ENCODE peak calls at places on chromosomes 1 and 21, in eight cellular contexts. One of them, this sample, is unnamed.

GRCh38 chr1:56188216-56188615 is 391.1 kb downstream of the PLPP3 start:
- DNase-seq in IMR-90: no peak
- DNase-seq in ovary: no peak
- DNase-seq in K562: no peak
- DNase-seq in endothelial cell of umbilical vein: no peak
- DNase-seq in heart left ventricle: peak; percentile 27
- DNase-seq in testis: no peak
- DNase-seq in breast epithelium: no peak
- DNase-seq in this sample: no peak

GRCh38 chr1:22383526-22384291 is 67.9 kb upstream of the ZBTB40 start:
- DNase-seq in IMR-90: no peak
- DNase-seq in ovary: no peak
- DNase-seq in K562: peak; percentile 66
- DNase-seq in endothelial cell of umbilical vein: no peak
- DNase-seq in heart left ventricle: no peak
- DNase-seq in testis: peak; percentile 69
- DNase-seq in breast epithelium: no peak
- DNase-seq in this sample: no peak

GRCh38 chr21:25464275-25464674 is 143.0 kb downstream of the MRPL39 start:
- DNase-seq in IMR-90: no peak
- DNase-seq in ovary: no peak
- DNase-seq in K562: no peak
- DNase-seq in endothelial cell of umbilical vein: peak; percentile 26
- DNase-seq in heart left ventricle: no peak
- DNase-seq in testis: no peak
- DNase-seq in breast epithelium: no peak
- DNase-seq in this sample: no peak

GRCh38 chr1:5225687-5226389 is 571.4 kb downstream of the AJAP1 start:
- DNase-seq in IMR-90: no peak
- DNase-seq in ovary: no peak
- DNase-seq in K562: no peak
- DNase-seq in endothelial cell of umbilical vein: no peak
- DNase-seq in heart left ventricle: no peak
- DNase-seq in testis: no peak
- DNase-seq in breast epithelium: no peak
- DNase-seq in this sample: no peak

GRCh38 chr1:109385417-109385816 is 12.3 kb downstream of the SORT1 start:
- DNase-seq in IMR-90: no peak
- DNase-seq in ovary: no peak
- DNase-seq in K562: no peak
- DNase-seq in endothelial cell of umbilical vein: no peak
- DNase-seq in heart left ventricle: peak; percentile 74
- DNase-seq in testis: peak; percentile 82
- DNase-seq in breast epithelium: no peak
- DNase-seq in this sample: no peak

GRCh38 chr1:165109013-165109412 is 247.5 kb downstream of the LMX1A start:
- DNase-seq in IMR-90: no peak
- DNase-seq in ovary: no peak
- DNase-seq in K562: no peak
- DNase-seq in endothelial cell of umbilical vein: no peak
- DNase-seq in heart left ventricle: no peak
- DNase-seq in testis: no peak
- DNase-seq in breast epithelium: no peak
- DNase-seq in this sample: no peak

GRCh38 chr21:43611598-43612369 is 47.5 kb downstream of the HSF2BP start:
- DNase-seq in IMR-90: peak; percentile 95
- DNase-seq in ovary: peak; percentile 81
- DNase-seq in K562: peak; percentile 68
- DNase-seq in endothelial cell of umbilical vein: peak; percentile 80
- DNase-seq in heart left ventricle: peak; percentile 66
- DNase-seq in testis: peak; percentile 80
- DNase-seq in breast epithelium: peak; percentile 66
- DNase-seq in this sample: peak; percentile 67

GRCh38 chr1:54977938-54978337 is 2.5 kb upstream of the TMEM61 start:
- DNase-seq in IMR-90: no peak
- DNase-seq in ovary: no peak
- DNase-seq in K562: no peak
- DNase-seq in endothelial cell of umbilical vein: no peak
- DNase-seq in heart left ventricle: no peak
- DNase-seq in testis: no peak
- DNase-seq in breast epithelium: no peak
- DNase-seq in this sample: no peak

GRCh38 chr1:121586369-121587229 is 401.8 kb downstream of the SRGAP2C start:
- DNase-seq in IMR-90: no peak
- DNase-seq in ovary: no peak
- DNase-seq in K562: no peak
- DNase-seq in endothelial cell of umbilical vein: no peak
- DNase-seq in heart left ventricle: no peak
- DNase-seq in testis: no peak
- DNase-seq in breast epithelium: no peak
- DNase-seq in this sample: no peak

GRCh38 chr1:162366149-162366548 is 10.5 kb downstream of the SPATA46 start:
- DNase-seq in IMR-90: no peak
- DNase-seq in ovary: no peak
- DNase-seq in K562: no peak
- DNase-seq in endothelial cell of umbilical vein: no peak
- DNase-seq in heart left ventricle: no peak
- DNase-seq in testis: no peak
- DNase-seq in breast epithelium: no peak
- DNase-seq in this sample: no peak

GRCh38 chr1:2033165-2033564 is 14.0 kb downstream of the GABRD start:
- DNase-seq in IMR-90: no peak
- DNase-seq in ovary: no peak
- DNase-seq in K562: no peak
- DNase-seq in endothelial cell of umbilical vein: no peak
- DNase-seq in heart left ventricle: no peak
- DNase-seq in testis: no peak
- DNase-seq in breast epithelium: no peak
- DNase-seq in this sample: no peak

GRCh38 chr1:110572751-110573150 is 33.4 kb downstream of the KCNA2 start:
- DNase-seq in IMR-90: no peak
- DNase-seq in ovary: no peak
- DNase-seq in K562: no peak
- DNase-seq in endothelial cell of umbilical vein: no peak
- DNase-seq in heart left ventricle: no peak
- DNase-seq in testis: no peak
- DNase-seq in breast epithelium: no peak
- DNase-seq in this sample: no peak

GRCh38 chr1:181077576-181078242 is 10.8 kb upstream of the IER5 start:
- DNase-seq in IMR-90: peak; percentile 61
- DNase-seq in ovary: no peak
- DNase-seq in K562: no peak
- DNase-seq in endothelial cell of umbilical vein: no peak
- DNase-seq in heart left ventricle: no peak
- DNase-seq in testis: no peak
- DNase-seq in breast epithelium: no peak
- DNase-seq in this sample: no peak

GRCh38 chr1:114979278-114979891 is 50.2 kb upstream of the TSHB start:
- DNase-seq in IMR-90: peak; percentile 52
- DNase-seq in ovary: peak; percentile 61
- DNase-seq in K562: peak; percentile 54
- DNase-seq in endothelial cell of umbilical vein: peak; percentile 54
- DNase-seq in heart left ventricle: peak; percentile 38
- DNase-seq in testis: peak; percentile 85
- DNase-seq in breast epithelium: peak; percentile 64
- DNase-seq in this sample: peak; percentile 60

GRCh38 chr1:109078317-109078716 is 2.5 kb upstream of the TAF13 start:
- DNase-seq in IMR-90: no peak
- DNase-seq in ovary: no peak
- DNase-seq in K562: no peak
- DNase-seq in endothelial cell of umbilical vein: no peak
- DNase-seq in heart left ventricle: no peak
- DNase-seq in testis: no peak
- DNase-seq in breast epithelium: no peak
- DNase-seq in this sample: no peak

GRCh38 chr1:51708911-51709760 is 92.2 kb downstream of the OSBPL9 start:
- DNase-seq in IMR-90: no peak
- DNase-seq in ovary: no peak
- DNase-seq in K562: no peak
- DNase-seq in endothelial cell of umbilical vein: no peak
- DNase-seq in heart left ventricle: no peak
- DNase-seq in testis: no peak
- DNase-seq in breast epithelium: no peak
- DNase-seq in this sample: peak; percentile 51

GRCh38 chr1:213519098-213519497 is 468.1 kb downstream of the RPS6KC1 start:
- DNase-seq in IMR-90: no peak
- DNase-seq in ovary: no peak
- DNase-seq in K562: no peak
- DNase-seq in endothelial cell of umbilical vein: no peak
- DNase-seq in heart left ventricle: no peak
- DNase-seq in testis: no peak
- DNase-seq in breast epithelium: no peak
- DNase-seq in this sample: no peak

DNA sequence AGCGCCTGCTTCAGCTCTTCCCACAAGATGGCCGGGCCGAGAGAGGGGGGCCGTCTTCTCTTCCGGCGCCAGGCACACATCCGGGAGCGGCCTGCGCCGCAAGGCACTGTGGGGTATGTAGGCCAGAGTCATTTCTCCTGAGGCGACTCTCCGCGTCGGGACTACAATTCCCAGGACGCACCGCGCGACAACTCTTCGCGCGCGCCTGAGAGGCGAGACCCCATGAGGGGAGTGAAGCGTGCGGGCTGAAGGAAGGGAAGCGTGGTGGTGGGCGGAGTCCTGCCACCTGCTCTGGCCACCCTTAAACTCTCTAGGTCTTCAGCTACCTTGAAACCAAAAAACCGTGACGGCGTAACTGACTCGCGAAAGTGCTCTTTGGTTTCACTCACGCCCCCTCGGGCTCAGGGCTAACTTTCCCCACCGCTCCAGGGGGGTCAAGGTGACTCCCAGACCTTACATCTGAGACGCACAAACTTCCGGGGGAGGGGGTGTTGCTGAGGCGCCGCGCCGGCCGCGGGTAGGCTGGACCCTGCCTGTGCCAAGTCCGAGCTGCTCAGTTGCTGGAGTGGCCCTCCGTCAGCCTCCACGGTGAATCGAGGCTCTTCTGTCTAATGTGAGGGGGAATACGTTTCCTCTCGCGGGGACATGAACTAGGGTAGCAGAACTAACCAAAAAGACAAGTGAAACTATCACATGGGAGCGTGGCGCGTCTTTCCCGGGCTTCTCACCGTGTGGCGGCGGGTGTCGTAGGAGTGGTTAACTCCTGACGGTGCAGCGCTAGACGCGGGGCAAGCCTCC is at the start of gene SERBP1:
- DNase-seq in IMR-90: peak; percentile 96
- DNase-seq in ovary: peak; percentile 96
- DNase-seq in K562: peak; percentile 86
- DNase-seq in endothelial cell of umbilical vein: peak; percentile 99
- DNase-seq in heart left ventricle: peak; percentile 98
- DNase-seq in testis: peak; percentile 98
- DNase-seq in breast epithelium: peak; percentile 94
- DNase-seq in this sample: peak; percentile 98
- TF ChIP-seq POLR2A in IMR-90: peak; percentile 83
- TF ChIP-seq POLR2A in ovary: peak; percentile 82
- TF ChIP-seq POLR2A in K562: peak; percentile 93
- TF ChIP-seq POLR2A in endothelial cell of umbilical vein: no peak
- TF ChIP-seq POLR2A in heart left ventricle: no peak
- TF ChIP-seq POLR2A in testis: peak; percentile 65
- TF ChIP-seq POLR2A in breast epithelium: peak; percentile 27
- TF ChIP-seq POLR2A in this sample: peak; percentile 64

GRCh38 chr21:38804617-38805281 is 980 bp upstream of the ETS2 start:
- DNase-seq in IMR-90: peak; percentile 54
- DNase-seq in ovary: peak; percentile 85
- DNase-seq in K562: peak; percentile 77
- DNase-seq in endothelial cell of umbilical vein: peak; percentile 72
- DNase-seq in heart left ventricle: peak; percentile 83
- DNase-seq in testis: peak; percentile 74
- DNase-seq in breast epithelium: peak; percentile 65
- DNase-seq in this sample: peak; percentile 89
- TF ChIP-seq CTCF in IMR-90: peak; percentile 38
- TF ChIP-seq CTCF in ovary: peak; percentile 38
- TF ChIP-seq CTCF in K562: peak; percentile 67
- TF ChIP-seq CTCF in endothelial cell of umbilical vein: peak; percentile 70
- TF ChIP-seq CTCF in heart left ventricle: peak; percentile 69
- TF ChIP-seq CTCF in testis: peak; percentile 45
- TF ChIP-seq CTCF in breast epithelium: no peak
- TF ChIP-seq CTCF in this sample: peak; percentile 58

GRCh38 chr1:244840219-244840794 is 4.8 kb downstream of the COX20 start:
- DNase-seq in IMR-90: peak; percentile 8
- DNase-seq in ovary: no peak
- DNase-seq in K562: no peak
- DNase-seq in endothelial cell of umbilical vein: no peak
- DNase-seq in heart left ventricle: no peak
- DNase-seq in testis: peak; percentile 28
- DNase-seq in breast epithelium: no peak
- DNase-seq in this sample: no peak

GRCh38 chr1:244843148-244843978 is 7.9 kb downstream of the COX20 start:
- DNase-seq in IMR-90: peak; percentile 42
- DNase-seq in ovary: no peak
- DNase-seq in K562: no peak
- DNase-seq in endothelial cell of umbilical vein: no peak
- DNase-seq in heart left ventricle: no peak
- DNase-seq in testis: no peak
- DNase-seq in breast epithelium: no peak
- DNase-seq in this sample: no peak

GRCh38 chr1:244844155-244845121 is 9.0 kb downstream of the COX20 start:
- DNase-seq in IMR-90: no peak
- DNase-seq in ovary: no peak
- DNase-seq in K562: no peak
- DNase-seq in endothelial cell of umbilical vein: no peak
- DNase-seq in heart left ventricle: no peak
- DNase-seq in testis: no peak
- DNase-seq in breast epithelium: no peak
- DNase-seq in this sample: no peak

GRCh38 chr1:244839656-244840055 is 4.2 kb downstream of the COX20 start:
- DNase-seq in IMR-90: peak; percentile 17
- DNase-seq in ovary: no peak
- DNase-seq in K562: no peak
- DNase-seq in endothelial cell of umbilical vein: no peak
- DNase-seq in heart left ventricle: no peak
- DNase-seq in testis: no peak
- DNase-seq in breast epithelium: no peak
- DNase-seq in this sample: no peak

GRCh38 chr1:244841274-244841927 is 5.9 kb downstream of the COX20 start:
- DNase-seq in IMR-90: no peak
- DNase-seq in ovary: no peak
- DNase-seq in K562: no peak
- DNase-seq in endothelial cell of umbilical vein: no peak
- DNase-seq in heart left ventricle: no peak
- DNase-seq in testis: no peak
- DNase-seq in breast epithelium: no peak
- DNase-seq in this sample: no peak
- H3K36me3 ChIP-seq in IMR-90: peaks cover 37% of the 10 kb centered on the region
- H3K36me3 ChIP-seq in ovary: no peaks in the 10 kb centered on the region
- H3K36me3 ChIP-seq in K562: peaks cover 96% of the 10 kb centered on the region
- H3K36me3 ChIP-seq in endothelial cell of umbilical vein: peaks cover 41% of the 10 kb centered on the region
- H3K36me3 ChIP-seq in heart left ventricle: no peaks in the 10 kb centered on the region
- H3K36me3 ChIP-seq in testis: no peaks in the 10 kb centered on the region
- H3K36me3 ChIP-seq in breast epithelium: no peaks in the 10 kb centered on the region
- H3K36me3 ChIP-seq in this sample: no peaks in the 10 kb centered on the region

DNA sequence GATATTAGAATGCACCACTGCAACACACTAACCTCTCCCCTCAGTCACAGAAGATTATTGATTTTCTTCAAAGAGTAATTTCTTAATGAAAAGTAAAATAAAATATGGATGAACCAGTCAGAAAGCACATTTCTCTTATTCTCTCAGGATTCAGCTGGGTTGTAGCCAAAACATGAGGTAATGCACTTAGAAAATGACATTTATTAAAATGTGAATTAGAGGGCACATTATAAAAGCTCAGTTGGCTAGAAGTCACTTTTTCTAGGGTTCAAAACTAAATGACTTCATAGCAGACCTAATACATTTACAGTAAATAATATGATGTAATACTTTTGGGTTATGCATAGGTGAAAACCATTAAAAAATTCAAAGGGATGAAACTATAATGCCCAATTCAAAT is 140.9 kb downstream of the LHX8 start:
- DNase-seq in IMR-90: no peak
- DNase-seq in ovary: no peak
- DNase-seq in K562: no peak
- DNase-seq in endothelial cell of umbilical vein: no peak
- DNase-seq in heart left ventricle: no peak
- DNase-seq in testis: no peak
- DNase-seq in breast epithelium: no peak
- DNase-seq in this sample: no peak
- TF ChIP-seq POLR2A in IMR-90: no peak
- TF ChIP-seq POLR2A in ovary: no peak
- TF ChIP-seq POLR2A in K562: no peak
- TF ChIP-seq POLR2A in endothelial cell of umbilical vein: no peak
- TF ChIP-seq POLR2A in heart left ventricle: no peak
- TF ChIP-seq POLR2A in testis: no peak
- TF ChIP-seq POLR2A in breast epithelium: no peak
- TF ChIP-seq POLR2A in this sample: no peak

This sample was measured in right lobe of liver.